ENCODE peak calls at places on chromosomes 7 and 10, in four cellular contexts. I is OCI-LY7, A is HCEC 1CT, Z is naive B cell. D is an unnamed sample.

GRCh38 chr7:148058092-148058491 is 532.5 kb upstream of the C7orf33 start:
- DNase-seq in I (no peak), A (no peak), Z (no peak), D (no peak)

GRCh38 chr10:71525102-71525501 is 128.4 kb downstream of the CDH23 start:
- DNase-seq in I (no peak), A (no peak), Z (no peak), D (no peak)

GRCh38 chr7:94971051-94971867 is 63.9 kb downstream of the PPP1R9A start:
- DNase-seq in I (no peak), A (no peak), Z (no peak), D (no peak)

GRCh38 chr7:139321071-139321745 is 19.9 kb upstream of the FMC1 start:
- DNase-seq in I (peak; percentile 14), A (peak; percentile 51), Z (no peak), D (peak; percentile 26)

GRCh38 chr10:110600487-110601101 is 33.1 kb downstream of the SMC3 start:
- DNase-seq in I (peak; percentile 82), A (peak; percentile 59), Z (peak; percentile 32), D (peak; percentile 79)

GRCh38 chr7:158343936-158344455 is 243.6 kb downstream of the PTPRN2 start:
- DNase-seq in I (no peak), A (no peak), Z (no peak), D (no peak)

GRCh38 chr10:72756674-72757385 is 64.9 kb downstream of the MCU start:
- DNase-seq in I (no peak), A (no peak), Z (no peak), D (no peak)

GRCh38 chr10:110568055-110568735 is 700 bp downstream of the SMC3 start:
- DNase-seq in I (peak; percentile 63), A (peak; percentile 22), Z (peak; percentile 61), D (peak; percentile 67)

GRCh38 chr7:65509368-65510186 is 135.9 kb downstream of the ZNF92 start:
- DNase-seq in I (peak; percentile 78), A (no peak), Z (no peak), D (no peak)

GRCh38 chr10:85611093-85611740 is 755.4 kb downstream of the GRID1 start:
- DNase-seq in I (no peak), A (no peak), Z (no peak), D (no peak)

GRCh38 chr10:67868132-67868531 is 16.3 kb upstream of the SIRT1 start:
- DNase-seq in I (no peak), A (no peak), Z (no peak), D (no peak)

GRCh38 chr7:2719007-2719406 is 31.0 kb downstream of the AMZ1 start:
- DNase-seq in I (peak; percentile 55), A (no peak), Z (peak; percentile 65), D (peak; percentile 55)

GRCh38 chr10:91768123-91768522 is 30.1 kb upstream of the TNKS2 start:
- DNase-seq in I (no peak), A (peak; percentile 62), Z (no peak), D (no peak)

GRCh38 chr7:70694357-70694908 is 437.5 kb upstream of the GALNT17 start:
- DNase-seq in I (peak; percentile 61), A (no peak), Z (no peak), D (peak; percentile 69)

GRCh38 chr7:114264029-114264428 is 150.6 kb upstream of the FOXP2 start:
- DNase-seq in I (no peak), A (peak; percentile 25), Z (no peak), D (no peak)

GRCh38 chr10:100327007-100327700 is 2.9 kb downstream of the PKD2L1 start:
- DNase-seq in I (peak; percentile 79), A (no peak), Z (peak; percentile 86), D (peak; percentile 89)

GRCh38 chr7:45582136-45582742 is 8.1 kb downstream of the ADCY1 start:
- DNase-seq in I (no peak), A (no peak), Z (no peak), D (no peak)

GRCh38 chr7:74454948-74455804 is 1.5 kb downstream of the GTF2IRD1 start:
- DNase-seq in I (no peak), A (no peak), Z (no peak), D (no peak)